ENCODE peak calls at places on chromosomes 3 and 15, in four cellular contexts. V is NCI-H1092 treated with DMSO at 0.1 percent for 48 hours, L is Calu3, X is fibroblast of the aortic adventitia. I is an unnamed sample.
A peak's percentile ranks its signal among the peaks of the same experiment; 100 is the strongest.

GRCh38 chr15:60005352-60006202 is 1.5 kb downstream of the FOXB1 start:
- DNase-seq in X (no peak), V (no peak), L (peak; percentile 48), I (no peak)

GRCh38 chr3:81072591-81072990 is 688.9 kb downstream of the GBE1 start:
- DNase-seq in L (no peak), X (no peak), V (no peak), I (no peak)

GRCh38 chr3:116020495-116020894 is 397.2 kb downstream of the GAP43 start:
- DNase-seq in L (no peak), V (no peak), X (no peak), I (no peak)

GRCh38 chr3:120419797-120420196 is 31.0 kb downstream of the FSTL1 start:
- DNase-seq in X (peak; percentile 64), V (no peak), L (no peak), I (no peak)

GRCh38 chr3:25662921-25663320 is 1.8 kb downstream of the TOP2B start:
- DNase-seq in V (no peak), X (peak; percentile 22), L (no peak), I (peak; percentile 55)

GRCh38 chr3:169771651-169772529 is 1.3 kb upstream of the MYNN start:
- DNase-seq in X (peak; percentile 90), L (peak; percentile 77), V (peak; percentile 90), I (peak; percentile 88)

GRCh38 chr3:174874258-174874657 is 15.1 kb downstream of the NAALADL2 start:
- DNase-seq in X (no peak), V (peak; percentile 9), L (no peak), I (no peak)

GRCh38 chr3:151168269-151169094 is 34.5 kb downstream of the GPR171 start:
- DNase-seq in L (peak; percentile 92), X (peak; percentile 73), V (peak; percentile 30), I (peak; percentile 87)

GRCh38 chr15:63718590-63719035 is 115.1 kb downstream of the HERC1 start:
- DNase-seq in V (no peak), X (peak; percentile 75), L (no peak), I (peak; percentile 87)

GRCh38 chr3:167851171-167851570 is 115.7 kb downstream of the SERPINI1 start:
- DNase-seq in V (no peak), L (no peak), X (no peak), I (no peak)

GRCh38 chr3:112472676-112473075 is 26.6 kb downstream of the BTLA start:
- DNase-seq in X (no peak), V (no peak), L (no peak), I (no peak)

GRCh38 chr3:177150970-177151627 is 46.2 kb downstream of the TBL1XR1 start:
- DNase-seq in L (peak; percentile 30), V (peak; percentile 71), X (peak; percentile 84), I (peak; percentile 73)

GRCh38 chr3:157317895-157318294 is 118.8 kb upstream of the PTX3 start:
- DNase-seq in X (peak; percentile 51), V (no peak), L (no peak), I (no peak)

GRCh38 chr3:125150525-125151436 is 61.8 kb downstream of the SLC12A8 start:
- DNase-seq in X (peak; percentile 51), V (no peak), L (peak; percentile 73), I (no peak)

GRCh38 chr3:123137001-123137400 is 64.7 kb upstream of the SEC22A start:
- DNase-seq in L (no peak), V (no peak), X (no peak), I (no peak)

GRCh38 chr3:156818890-156819289 is 7.3 kb upstream of the LEKR1 start:
- DNase-seq in L (peak; percentile 66), V (no peak), X (peak; percentile 68), I (peak; percentile 61)

GRCh38 chr15:66253643-66254363 is at the start of gene MEGF11:
- DNase-seq in V (peak; percentile 39), X (peak; percentile 35), L (peak; percentile 37), I (peak; percentile 64)

GRCh38 chr3:104628185-104628789 is 738.4 kb upstream of the ALCAM start:
- DNase-seq in V (peak; percentile 61), X (peak; percentile 78), L (peak; percentile 10), I (peak; percentile 91)

GRCh38 chr15:91924842-91925495 is 71.5 kb downstream of the SLCO3A1 start:
- DNase-seq in V (no peak), X (no peak), L (no peak), I (no peak)

GRCh38 chr3:28958656-28959055 is 322.2 kb upstream of the RBMS3 start:
- DNase-seq in V (no peak), X (no peak), L (no peak), I (no peak)

GRCh38 chr3:12175844-12176453 is 17.2 kb upstream of the TIMP4 start:
- DNase-seq in V (peak; percentile 49), L (peak; percentile 77), X (peak; percentile 67), I (peak; percentile 77)

GRCh38 chr3:184687363-184688049 is 24.4 kb downstream of the MAGEF1 start:
- DNase-seq in L (no peak), X (no peak), V (no peak), I (no peak)

GRCh38 chr15:32029862-32030781 is at the start of gene CHRNA7:
- DNase-seq in L (peak; percentile 55), V (peak; percentile 66), X (no peak), I (peak; percentile 59)

GRCh38 chr3:194439915-194440550 is 41.0 kb upstream of the GP5 start:
- DNase-seq in X (no peak), L (no peak), V (peak; percentile 69), I (no peak)

GRCh38 chr15:90606641-90607040 is 76.9 kb downstream of the CRTC3 start:
- DNase-seq in V (no peak), X (no peak), L (no peak), I (no peak)

GRCh38 chr15:82093774-82094211 is 48.0 kb upstream of the MEX3B start:
- DNase-seq in V (no peak), X (peak; percentile 74), L (no peak), I (peak; percentile 92)

GRCh38 chr3:71305246-71306206 is 278.0 kb downstream of the FOXP1 start:
- DNase-seq in V (peak; percentile 52), X (peak; percentile 66), L (peak; percentile 12), I (peak; percentile 42)

GRCh38 chr15:82133251-82133650 is 87.4 kb upstream of the MEX3B start:
- DNase-seq in L (no peak), X (no peak), V (no peak), I (no peak)

GRCh38 chr15:29571728-29572454 is 250.4 kb downstream of the TJP1 start:
- DNase-seq in V (peak; percentile 13), X (peak; percentile 22), L (no peak), I (peak; percentile 3)

GRCh38 chr3:66478923-66479322 is 21.9 kb downstream of the LRIG1 start:
- DNase-seq in X (no peak), V (peak; percentile 73), L (no peak), I (no peak)

GRCh38 chr15:64582202-64582601 is 121.8 kb downstream of the ZNF609 start:
- DNase-seq in X (no peak), V (no peak), L (no peak), I (no peak)

GRCh38 chr3:186320862-186321568 is 41.0 kb downstream of the DGKG start:
- DNase-seq in V (peak; percentile 8), X (no peak), L (no peak), I (no peak)

GRCh38 chr3:115602194-115602593 is 21.1 kb upstream of the GAP43 start:
- DNase-seq in X (no peak), V (no peak), L (no peak), I (no peak)

I was measured in adipocyte.